ENCODE peak calls at places on chromosomes 11 and 22, in five cellular contexts. One of them, this sample, is unnamed.

GRCh38 chr11:59611570-59612565 is 3.7 kb downstream of the OSBP start:
- DNase-seq in sciatic nerve: no peak
- DNase-seq in COR-L47: peak
- DNase-seq in T47D: peak
- DNase-seq in HuH-7: peak
- DNase-seq in this sample: no peak

GRCh38 chr22:36901411-36902142 is 11.9 kb upstream of the CSF2RB start:
- DNase-seq in T47D: no peak
- DNase-seq in sciatic nerve: no peak
- DNase-seq in COR-L47: no peak
- DNase-seq in HuH-7: no peak
- DNase-seq in this sample: no peak

GRCh38 chr11:13713982-13714381 is 45.5 kb downstream of the FAR1 start:
- DNase-seq in HuH-7: no peak
- DNase-seq in T47D: no peak
- DNase-seq in sciatic nerve: no peak
- DNase-seq in COR-L47: no peak
- DNase-seq in this sample: no peak

GRCh38 chr11:37817727-37818270 is 1219.8 kb upstream of the RAG2 start:
- DNase-seq in COR-L47: no peak
- DNase-seq in T47D: no peak
- DNase-seq in sciatic nerve: no peak
- DNase-seq in HuH-7: no peak
- DNase-seq in this sample: no peak

GRCh38 chr11:27864046-27865025 is 164.1 kb upstream of the BDNF start:
- DNase-seq in sciatic nerve: no peak
- DNase-seq in T47D: peak
- DNase-seq in COR-L47: no peak
- DNase-seq in HuH-7: no peak
- DNase-seq in this sample: no peak

GRCh38 chr11:9748361-9748970 is 84.6 kb downstream of the SWAP70 start:
- DNase-seq in T47D: peak
- DNase-seq in HuH-7: peak
- DNase-seq in sciatic nerve: no peak
- DNase-seq in COR-L47: peak
- DNase-seq in this sample: no peak

GRCh38 chr22:47656806-47657205 is 894.4 kb downstream of the TBC1D22A start:
- DNase-seq in HuH-7: no peak
- DNase-seq in COR-L47: no peak
- DNase-seq in sciatic nerve: no peak
- DNase-seq in T47D: no peak
- DNase-seq in this sample: peak

GRCh38 chr22:19795617-19796008 is 35.0 kb downstream of the TBX1 start:
- DNase-seq in HuH-7: no peak
- DNase-seq in sciatic nerve: no peak
- DNase-seq in COR-L47: no peak
- DNase-seq in T47D: no peak
- DNase-seq in this sample: no peak

GRCh38 chr22:19057539-19057938 is 64.7 kb downstream of the DGCR2 start:
- DNase-seq in T47D: no peak
- DNase-seq in HuH-7: no peak
- DNase-seq in COR-L47: no peak
- DNase-seq in sciatic nerve: peak
- DNase-seq in this sample: no peak